ENCODE peak calls at places on chromosomes 3 and 15, in ten cellular contexts. O, D, N, L, Q, U, E, G, B and P are unnamed samples.

GRCh38 chr3:58665410-58665809 is 1.2 kb downstream of the FAM3D start:
- DNase-seq in Q (no peak), L (no peak), O (no peak), U (no peak), E (no peak), N (no peak), B (no peak), G (no peak), D (no peak), P (no peak)

GRCh38 chr3:10395196-10395595 is 74.3 kb upstream of the SEC13 start:
- DNase-seq in D (peak), G (no peak), E (no peak), U (no peak), N (no peak), Q (no peak), B (no peak), L (no peak), O (no peak), P (no peak)

GRCh38 chr3:28134792-28135375 is 106.5 kb upstream of the CMC1 start:
- DNase-seq in U (no peak), G (no peak), D (no peak), O (peak), L (no peak), Q (no peak), E (no peak), B (no peak), N (no peak), P (no peak)

GRCh38 chr3:33184863-33185262 is 33.7 kb downstream of the SUSD5 start:
- DNase-seq in Q (no peak), U (no peak), D (no peak), L (no peak), O (no peak), N (no peak), B (no peak), E (no peak), G (no peak), P (no peak)

GRCh38 chr15:70051948-70052633 is 45.6 kb downstream of the TLE3 start:
- DNase-seq in N (no peak), L (no peak), E (no peak), U (no peak), D (no peak), G (no peak), B (no peak), Q (no peak), O (no peak), P (no peak)

GRCh38 chr15:84725001-84725491 is 9.1 kb upstream of the SEC11A start:
- DNase-seq in N (peak), G (peak), U (no peak), L (peak), O (no peak), Q (peak), D (peak), E (no peak), B (no peak), P (no peak)

GRCh38 chr15:63234479-63234878 is 42.9 kb upstream of the APH1B start:
- DNase-seq in U (no peak), N (peak), Q (no peak), D (no peak), B (peak), E (no peak), G (peak), O (no peak), L (no peak), P (no peak)

GRCh38 chr15:43251185-43251862 is 15.4 kb downstream of the TGM5 start:
- DNase-seq in L (no peak), N (no peak), G (no peak), Q (no peak), U (no peak), B (no peak), O (no peak), D (no peak), E (no peak), P (no peak)

GRCh38 chr3:148455098-148455497 is 242.6 kb upstream of the AGTR1 start:
- DNase-seq in D (no peak), U (no peak), B (no peak), N (no peak), E (no peak), Q (no peak), O (no peak), L (no peak), G (no peak), P (no peak)

GRCh38 chr15:68230157-68231100 is 901 bp upstream of the CLN6 start:
- DNase-seq in B (no peak), L (peak), U (no peak), G (peak), D (peak), N (no peak), Q (no peak), O (no peak), E (no peak), P (no peak)

GRCh38 chr15:98292442-98293240 is 332.1 kb downstream of the ARRDC4 start:
- DNase-seq in Q (peak), N (peak), O (peak), E (no peak), G (peak), B (peak), D (peak), L (peak), U (no peak), P (peak)

GRCh38 chr15:84911879-84912660 is 27.6 kb downstream of the SLC28A1 start:
- DNase-seq in N (peak), G (peak), Q (no peak), E (no peak), U (no peak), D (no peak), O (peak), B (peak), L (no peak), P (peak)

GRCh38 chr3:40975711-40976121 is 223.6 kb upstream of the CTNNB1 start:
- DNase-seq in E (no peak), U (no peak), D (no peak), O (no peak), Q (no peak), L (no peak), N (peak), B (no peak), G (peak), P (no peak)

GRCh38 chr3:60935709-60936108 is 315.5 kb downstream of the FHIT start:
- DNase-seq in Q (no peak), G (peak), O (no peak), N (peak), L (no peak), B (no peak), D (no peak), E (no peak), U (no peak), P (peak)

GRCh38 chr3:161264771-161265343 is 43.7 kb downstream of the NMD3 start:
- DNase-seq in U (no peak), N (no peak), B (no peak), O (no peak), L (no peak), E (no peak), G (no peak), D (no peak), Q (no peak), P (no peak)

GRCh38 chr15:63655683-63656372 is 58.6 kb downstream of the FBXL22 start:
- DNase-seq in N (no peak), D (no peak), L (no peak), Q (no peak), B (no peak), U (no peak), O (no peak), G (no peak), E (no peak), P (no peak)

GRCh38 chr15:65663521-65663920 is 41.8 kb downstream of the SLC24A1 start:
- DNase-seq in B (no peak), E (no peak), L (no peak), N (no peak), O (no peak), G (no peak), Q (no peak), D (peak), U (no peak), P (no peak)

GRCh38 chr3:23648326-23648964 is 157.3 kb upstream of the UBE2E1 start:
- DNase-seq in D (no peak), O (no peak), G (peak), Q (no peak), U (no peak), L (no peak), E (no peak), N (peak), B (peak), P (no peak)

GRCh38 chr3:129793947-129794318 is 99.6 kb downstream of the TMCC1 start:
- DNase-seq in U (no peak), Q (no peak), D (peak), G (no peak), B (no peak), O (no peak), E (no peak), L (peak), N (no peak), P (peak)

GRCh38 chr15:96896766-96897165 is 566.3 kb downstream of the NR2F2 start:
- DNase-seq in U (no peak), Q (no peak), B (no peak), O (no peak), L (no peak), D (no peak), G (no peak), E (no peak), N (no peak), P (no peak)

GRCh38 chr3:151909720-151910405 is 36.4 kb downstream of the SUCNR1 start:
- DNase-seq in B (no peak), U (no peak), N (no peak), Q (no peak), E (no peak), D (no peak), L (no peak), G (no peak), O (no peak), P (no peak)

GRCh38 chr3:107718547-107718946 is 195.8 kb downstream of the BBX start:
- DNase-seq in N (no peak), E (no peak), B (no peak), Q (no peak), G (no peak), D (no peak), L (no peak), O (no peak), U (no peak), P (no peak)

GRCh38 chr3:164818318-164818717 is 260.0 kb downstream of the SI start:
- DNase-seq in B (no peak), E (no peak), U (no peak), L (no peak), D (no peak), G (no peak), N (no peak), Q (no peak), O (no peak), P (no peak)

GRCh38 chr15:99986297-99987118 is 253.3 kb upstream of the LYSMD4 start:
- DNase-seq in E (no peak), O (no peak), D (no peak), B (no peak), G (no peak), N (peak), L (no peak), U (no peak), Q (no peak), P (peak)

GRCh38 chr15:48963524-48964113 is at the start of gene SHC4:
- DNase-seq in B (peak), G (peak), Q (peak), U (no peak), L (peak), N (peak), D (no peak), O (peak), E (no peak), P (peak)

GRCh38 chr15:58931985-58932384 is 1.5 kb downstream of the SLTM start:
- DNase-seq in U (no peak), N (peak), E (no peak), D (peak), O (peak), G (peak), B (peak), L (no peak), Q (peak), P (no peak)

GRCh38 chr3:48459773-48460516 is 13.4 kb downstream of the ATRIP start:
- DNase-seq in O (no peak), U (no peak), L (no peak), Q (no peak), G (no peak), N (no peak), B (no peak), D (no peak), E (no peak), P (no peak)

GRCh38 chr3:16516695-16517481 is 3.4 kb upstream of the RFTN1 start:
- DNase-seq in G (peak), E (no peak), Q (no peak), L (peak), D (no peak), B (peak), O (peak), U (no peak), N (peak), P (peak)

GRCh38 chr15:100853676-100854440 is 25.8 kb upstream of the ALDH1A3 start:
- DNase-seq in E (no peak), N (no peak), L (no peak), Q (no peak), U (no peak), O (no peak), B (no peak), G (no peak), D (no peak), P (no peak)

GRCh38 chr15:80482686-80483085 is 78.5 kb downstream of the ARNT2 start:
- DNase-seq in U (no peak), L (no peak), Q (no peak), O (no peak), G (peak), B (no peak), D (no peak), E (no peak), N (no peak), P (no peak)

GRCh38 chr15:85411992-85412538 is 31.7 kb downstream of the AKAP13 start:
- DNase-seq in G (no peak), B (peak), Q (no peak), L (no peak), E (no peak), U (no peak), O (no peak), D (no peak), N (no peak), P (peak)

GRCh38 chr3:138941259-138941885 is 5.6 kb downstream of the FOXL2 start:
- DNase-seq in E (no peak), N (peak), Q (no peak), L (peak), D (peak), U (no peak), B (peak), G (peak), O (peak), P (no peak)

GRCh38 chr3:42839616-42840015 is 30.4 kb downstream of the ACKR2 start:
- DNase-seq in Q (peak), E (no peak), O (peak), D (peak), L (peak), N (peak), U (peak), B (peak), G (peak), P (peak)

GRCh38 chr3:79018671-79019136 is 749.1 kb downstream of the ROBO1 start:
- DNase-seq in B (peak), Q (peak), L (no peak), E (no peak), G (peak), D (no peak), N (peak), U (no peak), O (no peak), P (no peak)